ENCODE peak calls at places on chromosomes 16 and 17, in seven cellular contexts. E is GM12891, C is GM12878, K is HepG2, J is H1, O is K562, T is GM12892. M is an unnamed sample.

GRCh38 chr17:45092932-45093430 is 31.9 kb downstream of the NMT1 start:
- DNase-seq in E (no peak), C (no peak), K (peak; percentile 82), J (no peak), O (no peak), T (no peak), M (no peak)

GRCh38 chr16:78183886-78184553 is 84.6 kb downstream of the WWOX start:
- DNase-seq in E (no peak), C (no peak), K (no peak), J (no peak), O (no peak), T (no peak), M (peak; percentile 33)

GRCh38 chr16:3850544-3850899 is 30.0 kb downstream of the CREBBP start:
- DNase-seq in E (no peak), C (no peak), K (no peak), J (no peak), O (no peak), T (no peak), M (no peak)

GRCh38 chr17:65345261-65346060 is 208.3 kb downstream of the RGS9 start:
- DNase-seq in E (no peak), C (no peak), K (no peak), J (no peak), O (no peak), T (no peak), M (no peak)

GRCh38 chr16:28181557-28181914 is 30.2 kb downstream of the XPO6 start:
- DNase-seq in E (no peak), C (no peak), K (peak; percentile 88), J (no peak), O (no peak), T (no peak), M (no peak)

GRCh38 chr16:74268372-74268782 is 28.2 kb upstream of the PSMD7 start:
- DNase-seq in E (no peak), C (no peak), K (no peak), J (no peak), O (no peak), T (no peak), M (no peak)

GRCh38 chr17:9021985-9022552 is 759 bp downstream of the NTN1 start:
- DNase-seq in E (no peak), C (no peak), K (no peak), J (no peak), O (no peak), T (peak; percentile 43), M (peak; percentile 41)

GRCh38 chr16:29315046-29315445 is 91.5 kb downstream of the NPIPB11 start:
- DNase-seq in E (no peak), C (no peak), K (no peak), J (no peak), O (no peak), T (no peak), M (no peak)

GRCh38 chr16:50282010-50282538 is 15.7 kb downstream of the ADCY7 start:
- DNase-seq in E (peak; percentile 84), C (peak; percentile 86), K (no peak), J (no peak), O (no peak), T (peak; percentile 90), M (no peak)

GRCh38 chr16:82753821-82754220 is 127.1 kb downstream of the CDH13 start:
- DNase-seq in E (no peak), C (no peak), K (no peak), J (no peak), O (no peak), T (no peak), M (no peak)

GRCh38 chr16:77424841-77425604 is 9.8 kb downstream of the ADAMTS18 start:
- DNase-seq in E (no peak), C (no peak), K (peak; percentile 26), J (no peak), O (no peak), T (no peak), M (no peak)

GRCh38 chr17:56319531-56319930 is 166.3 kb downstream of the ANKFN1 start:
- DNase-seq in E (peak; percentile 5), C (peak; percentile 2), K (peak; percentile 58), J (no peak), O (peak; percentile 17), T (no peak), M (peak; percentile 33)

DNA sequence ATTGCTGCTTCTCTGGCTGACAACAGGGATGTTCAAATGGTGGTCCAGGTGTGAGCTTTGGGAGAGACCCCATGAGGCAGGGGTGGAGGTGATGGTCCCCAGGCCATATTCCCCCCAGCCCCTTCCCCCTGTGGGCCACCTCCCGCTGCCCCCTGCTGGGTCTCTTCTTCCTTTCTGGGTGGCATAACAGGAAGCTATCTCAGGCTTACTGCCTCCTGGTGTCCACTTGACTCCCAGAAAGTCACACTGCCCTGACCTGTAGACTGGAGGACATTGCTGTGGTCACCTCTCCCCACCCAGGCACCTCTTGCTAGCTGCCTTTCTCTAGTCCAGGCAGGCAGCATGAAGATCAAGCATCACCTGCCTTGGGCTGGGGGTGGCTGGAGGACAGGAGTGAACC is 46.4 kb upstream of the PLCG2 start:
- DNase-seq in E (no peak), C (no peak), K (no peak), J (no peak), O (no peak), T (no peak), M (no peak)
- TF ChIP-seq TAF1 in E (no peak), C (no peak), K (no peak), J (no peak), O (no peak), T (no peak), M (no peak)

DNA sequence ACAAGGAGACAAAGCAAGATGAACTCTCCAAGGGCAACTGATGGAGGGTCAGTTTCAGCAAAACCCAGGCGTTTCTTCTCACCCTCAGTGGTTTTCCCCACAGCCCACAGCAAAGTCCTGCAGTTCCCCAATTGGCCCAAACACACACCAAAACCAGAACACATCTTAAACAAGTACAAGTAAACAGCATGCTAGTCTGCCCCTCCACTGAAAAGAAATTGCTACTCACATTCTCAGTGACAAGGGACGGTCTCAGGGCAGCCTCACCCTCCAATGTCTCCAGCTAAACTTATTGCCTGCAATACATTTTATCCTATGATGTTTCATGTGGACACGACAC is 300.6 kb upstream of the IRX3 start:
- DNase-seq in E (no peak), C (no peak), K (no peak), J (no peak), O (no peak), T (no peak), M (no peak)
- TF ChIP-seq TAF1 in E (no peak), C (no peak), K (no peak), J (no peak), O (no peak), T (no peak), M (no peak)

GRCh38 chr16:68257251-68257905 is 6.9 kb upstream of the SLC7A6 start:
- DNase-seq in E (peak; percentile 81), C (no peak), K (no peak), J (no peak), O (no peak), T (peak; percentile 83), M (no peak)
- TF ChIP-seq TAF1 in E (no peak), C (no peak), K (no peak), J (no peak), O (no peak), T (no peak), M (no peak)

DNA sequence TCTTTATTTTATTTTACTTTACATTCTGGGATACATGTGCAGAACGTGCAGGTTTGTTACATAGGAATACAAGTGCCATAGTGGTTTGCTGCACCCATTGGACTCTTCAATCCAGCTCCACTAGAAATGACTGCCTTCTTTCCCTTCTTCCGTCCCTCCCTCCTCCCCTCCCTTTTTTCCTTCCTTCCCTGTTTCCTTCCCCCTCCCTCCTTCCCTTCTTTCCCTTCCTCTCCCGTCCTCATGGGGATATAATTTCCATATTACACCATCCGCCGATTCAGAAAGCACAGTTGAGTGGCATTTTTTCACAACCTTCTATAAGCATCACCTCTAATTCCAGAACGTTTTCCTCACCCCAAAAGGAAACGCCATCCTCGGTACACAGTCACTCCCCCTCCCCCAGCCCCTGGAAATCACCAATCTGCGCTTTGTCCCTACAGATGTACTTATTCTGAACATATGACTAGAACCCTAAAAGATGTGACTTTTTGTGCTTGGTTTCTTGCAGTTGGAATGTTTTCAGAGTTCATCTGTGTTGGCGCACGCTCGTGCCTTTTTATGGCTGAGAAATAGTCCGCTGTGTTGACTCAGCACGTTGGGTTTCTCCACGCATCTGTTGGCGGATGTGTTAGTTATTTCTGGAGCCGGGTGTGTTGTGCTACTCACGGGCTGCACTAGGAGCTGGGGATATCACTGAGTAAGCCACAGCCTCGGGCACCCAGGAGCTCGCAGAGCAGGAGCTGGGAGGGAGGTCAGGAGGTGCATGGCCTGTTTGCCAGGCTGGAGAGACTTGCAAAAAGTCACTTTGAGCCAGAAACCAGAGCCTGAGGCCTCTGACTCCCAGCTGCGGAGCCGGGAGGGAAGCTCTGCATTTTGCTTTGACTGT is 336.4 kb downstream of the SEC14L1 start:
- DNase-seq in E (no peak), C (no peak), K (no peak), J (no peak), O (no peak), T (no peak), M (peak; percentile 91)
- TF ChIP-seq TAF1 in E (no peak), C (no peak), K (no peak), J (no peak), O (no peak), T (no peak), M (peak; percentile 47)

GRCh38 chr17:4725646-4726300 is 5.5 kb upstream of the MED11 start:
- DNase-seq in E (no peak), C (no peak), K (no peak), J (no peak), O (no peak), T (no peak), M (no peak)
- TF ChIP-seq TAF1 in E (no peak), C (no peak), K (no peak), J (no peak), O (no peak), T (no peak), M (no peak)

GRCh38 chr16:86854058-86854621 is 275.8 kb downstream of the FOXL1 start:
- DNase-seq in E (no peak), C (no peak), K (no peak), J (no peak), O (no peak), T (no peak), M (no peak)
- TF ChIP-seq TAF1 in E (no peak), C (no peak), K (no peak), J (no peak), O (no peak), T (no peak), M (no peak)

DNA sequence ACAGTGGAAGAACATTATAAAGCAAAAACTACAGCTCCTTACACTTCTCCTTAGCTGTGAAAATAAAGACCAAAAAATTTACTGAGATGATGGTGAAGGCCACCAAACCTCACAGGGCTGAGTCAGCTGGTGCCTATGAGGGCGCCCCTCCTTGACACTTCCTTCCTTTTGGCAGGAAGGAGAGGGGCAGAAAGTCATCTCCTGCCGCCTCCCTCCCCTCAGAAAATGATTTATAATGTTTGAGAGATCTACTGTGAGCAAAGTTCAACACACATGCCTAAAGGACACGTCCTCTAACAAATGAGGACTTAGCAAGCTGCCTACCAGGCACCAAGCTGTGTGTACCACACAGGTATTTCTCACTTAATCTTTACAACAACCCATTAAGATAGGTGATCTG is 245.7 kb downstream of the PRKCA start:
- DNase-seq in E (no peak), C (no peak), K (peak; percentile 23), J (no peak), O (no peak), T (no peak), M (no peak)
- TF ChIP-seq TAF1 in E (no peak), C (no peak), K (no peak), J (no peak), O (no peak), T (no peak), M (no peak)

M was measured in SK-N-SH.